ENCODE peak calls at places on chromosomes 3 and 15, in ten cellular contexts. G is OCI-LY7, L is body of pancreas, B is stomach, Z is fibroblast of mammary gland, J is lower leg skin, U is neural crest cell, W is BE2C, A is tibial artery, S is thoracic aorta. T is an unnamed sample.

GRCh38 chr3:183158552-183159006 is 4.0 kb downstream of the LAMP3 start:
- DNase-seq in G (peak; percentile 48), L (no peak), B (no peak), Z (peak; percentile 69), J (no peak), U (no peak), W (no peak), A (no peak), S (no peak), T (peak; percentile 18)

GRCh38 chr3:9196009-9196408 is 53.4 kb downstream of the SRGAP3 start:
- DNase-seq in G (no peak), L (no peak), B (no peak), Z (no peak), J (peak; percentile 60), U (peak; percentile 61), W (peak; percentile 65), A (no peak), S (no peak), T (no peak)

GRCh38 chr15:40660686-40661085 is 34.3 kb upstream of the RAD51 start:
- DNase-seq in G (no peak), L (no peak), B (no peak), Z (no peak), J (no peak), U (no peak), W (no peak), A (no peak), S (no peak), T (peak; percentile 3)

GRCh38 chr15:22229971-22230815 is 149.9 kb downstream of the OR4M2 start:
- DNase-seq in G (no peak), L (no peak), B (no peak), Z (no peak), J (no peak), U (no peak), W (no peak), A (no peak), S (no peak), T (no peak)

GRCh38 chr3:10524270-10524669 is 18.9 kb upstream of the ATP2B2 start:
- DNase-seq in G (no peak), L (no peak), B (peak; percentile 8), Z (no peak), J (no peak), U (no peak), W (no peak), A (no peak), S (no peak), T (no peak)

GRCh38 chr15:76636059-76636458 is 269.1 kb downstream of the SCAPER start:
- DNase-seq in G (no peak), L (no peak), B (no peak), Z (no peak), J (no peak), U (no peak), W (no peak), A (no peak), S (no peak), T (no peak)

GRCh38 chr3:189794518-189794917 is 163.3 kb downstream of the TP63 start:
- DNase-seq in G (no peak), L (no peak), B (no peak), Z (no peak), J (no peak), U (no peak), W (no peak), A (no peak), S (no peak), T (no peak)

GRCh38 chr3:8964436-8965370 is 1.4 kb upstream of the RAD18 start:
- DNase-seq in G (no peak), L (no peak), B (peak; percentile 47), Z (peak; percentile 84), J (no peak), U (no peak), W (no peak), A (no peak), S (no peak), T (peak; percentile 35)

GRCh38 chr3:4718179-4718736 is 225.1 kb downstream of the ITPR1 start:
- DNase-seq in G (no peak), L (no peak), B (no peak), Z (no peak), J (no peak), U (no peak), W (no peak), A (no peak), S (no peak), T (no peak)

DNA sequence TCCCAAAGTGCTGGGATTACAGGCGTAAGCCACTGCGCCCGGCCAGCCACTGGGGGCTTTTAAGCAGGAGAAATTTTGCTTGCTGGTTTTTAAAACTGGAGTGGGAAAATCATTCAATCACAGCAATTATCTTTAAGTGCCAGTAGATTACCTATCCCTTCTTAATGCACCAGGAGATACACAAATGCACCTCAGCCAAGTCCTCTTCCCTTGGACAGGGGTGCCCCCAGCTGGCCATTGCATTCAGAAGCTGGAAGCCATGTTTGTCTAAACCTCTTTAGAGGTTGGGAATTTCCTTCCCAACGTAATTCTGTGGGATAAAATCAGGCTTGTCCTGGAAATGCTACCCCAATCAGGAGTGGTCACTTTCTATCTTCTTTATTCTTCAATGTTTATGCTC is 26.6 kb downstream of the MIX23 start:
- DNase-seq in G (peak; percentile 11), L (peak; percentile 73), B (peak; percentile 67), Z (peak; percentile 60), J (no peak), U (no peak), W (peak; percentile 56), A (no peak), S (no peak), T (peak; percentile 38)
- TF ChIP-seq CTCF in G (peak; percentile 60), L (peak; percentile 34), B (peak; percentile 13), Z (peak; percentile 51), J (no peak), U (peak; percentile 54), W (peak; percentile 70), A (no peak), S (no peak), T (peak; percentile 45)

GRCh38 chr3:64685800-64686445 is 1.9 kb downstream of the ADAMTS9 start:
- DNase-seq in G (no peak), L (peak; percentile 79), B (peak; percentile 84), Z (peak; percentile 89), J (peak; percentile 98), U (peak; percentile 79), W (peak; percentile 94), A (peak; percentile 86), S (peak; percentile 60), T (peak; percentile 96)

GRCh38 chr3:64685331-64685799 is 2.4 kb downstream of the ADAMTS9 start:
- DNase-seq in G (no peak), L (peak; percentile 29), B (no peak), Z (peak; percentile 71), J (peak; percentile 88), U (no peak), W (no peak), A (peak; percentile 40), S (no peak), T (peak; percentile 87)

GRCh38 chr3:64686446-64686908 is 1.3 kb downstream of the ADAMTS9 start:
- DNase-seq in G (no peak), L (peak; percentile 34), B (peak; percentile 32), Z (peak; percentile 64), J (no peak), U (no peak), W (no peak), A (no peak), S (no peak), T (peak; percentile 69)

GRCh38 chr3:64687381-64687780 is 419 bp downstream of the ADAMTS9 start:
- DNase-seq in G (no peak), L (no peak), B (no peak), Z (no peak), J (no peak), U (no peak), W (no peak), A (no peak), S (no peak), T (no peak)

GRCh38 chr3:64687781-64688515 is at the start of gene ADAMTS9:
- DNase-seq in G (no peak), L (peak; percentile 60), B (peak; percentile 42), Z (peak; percentile 54), J (peak; percentile 93), U (peak; percentile 65), W (peak; percentile 87), A (peak; percentile 60), S (no peak), T (peak; percentile 79)
- TF ChIP-seq CTCF in G (no peak), L (no peak), B (no peak), Z (no peak), J (no peak), U (peak; percentile 2), W (no peak), A (no peak), S (no peak), T (no peak)

GRCh38 chr15:89441295-89441762 is 55.1 kb downstream of the RHCG start:
- DNase-seq in G (peak; percentile 93), L (no peak), B (no peak), Z (no peak), J (no peak), U (no peak), W (no peak), A (no peak), S (no peak), T (no peak)

GRCh38 chr15:89444241-89444797 is 52.1 kb downstream of the RHCG start:
- DNase-seq in G (no peak), L (no peak), B (no peak), Z (no peak), J (no peak), U (no peak), W (no peak), A (no peak), S (no peak), T (no peak)

GRCh38 chr15:89444855-89445254 is 51.5 kb downstream of the RHCG start:
- DNase-seq in G (no peak), L (no peak), B (no peak), Z (no peak), J (no peak), U (no peak), W (no peak), A (no peak), S (no peak), T (no peak)

GRCh38 chr15:89442155-89442554 is 54.2 kb downstream of the RHCG start:
- DNase-seq in G (no peak), L (no peak), B (no peak), Z (no peak), J (no peak), U (no peak), W (no peak), A (no peak), S (no peak), T (no peak)

DNA sequence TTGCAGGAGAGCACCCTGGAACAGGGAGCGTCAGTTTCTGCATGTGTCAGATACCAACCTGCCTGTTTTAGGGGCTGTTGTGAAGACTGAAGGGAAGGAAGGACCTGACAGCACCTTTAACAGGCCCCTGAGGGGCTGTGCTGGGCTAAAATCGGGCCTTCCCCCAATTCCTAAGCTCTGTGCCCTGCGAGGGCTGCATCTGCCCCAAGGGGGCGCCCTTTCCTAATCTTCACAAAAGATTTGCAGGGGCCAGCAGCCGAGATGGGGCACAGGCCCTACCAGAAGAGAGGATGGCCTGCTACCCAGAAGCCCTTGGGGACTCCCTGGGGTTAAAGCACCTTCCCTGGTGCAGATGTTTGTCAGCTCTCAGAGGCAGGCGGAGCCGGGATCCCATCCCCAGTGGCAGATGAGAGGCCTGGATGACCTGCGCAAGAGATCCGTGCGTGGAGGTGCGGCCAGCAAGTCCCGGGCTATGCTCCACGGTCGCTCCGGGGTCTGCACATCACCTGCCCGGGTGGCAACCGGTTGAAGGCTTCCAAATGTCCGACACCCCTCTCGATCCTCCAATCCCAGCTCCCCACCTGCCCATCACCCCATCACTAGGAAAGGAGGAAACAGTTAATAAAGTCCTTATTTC is 53.6 kb downstream of the RHCG start:
- DNase-seq in G (peak; percentile 82), L (peak; percentile 88), B (peak; percentile 31), Z (peak; percentile 32), J (no peak), U (peak; percentile 75), W (peak; percentile 87), A (no peak), S (no peak), T (peak; percentile 27)
- TF ChIP-seq CTCF in G (peak; percentile 93), L (peak; percentile 72), B (peak; percentile 30), Z (peak; percentile 71), J (no peak), U (peak; percentile 76), W (peak; percentile 86), A (no peak), S (no peak), T (peak; percentile 72)

GRCh38 chr3:99843590-99844260 is 26.1 kb downstream of the CMSS1 start:
- DNase-seq in G (no peak), L (peak; percentile 43), B (peak; percentile 54), Z (no peak), J (no peak), U (no peak), W (no peak), A (no peak), S (no peak), T (no peak)
- TF ChIP-seq CTCF in G (peak; percentile 41), L (no peak), B (no peak), Z (no peak), J (no peak), U (no peak), W (no peak), A (no peak), S (no peak), T (no peak)